ENCODE peak calls at places on chromosomes 6 and 20, in four cellular contexts. V, U, X and A are unnamed samples.

GRCh38 chr6:39370021-39370420 is 47.5 kb upstream of the KCNK16 start:
- DNase-seq in V (no peak), U (no peak), X (no peak), A (no peak)

GRCh38 chr6:49923826-49924225 is 40.1 kb downstream of the DEFB114 start:
- DNase-seq in V (no peak), U (no peak), X (no peak), A (no peak)

GRCh38 chr6:43076093-43076927 is at the start of gene PTK7:
- DNase-seq in V (no peak), U (no peak), X (peak; percentile 68), A (no peak)

GRCh38 chr20:6768228-6769185 is 1.0 kb downstream of the BMP2 start:
- DNase-seq in V (no peak), U (no peak), X (no peak), A (no peak)

GRCh38 chr6:130129781-130130246 is 92.9 kb downstream of the SAMD3 start:
- DNase-seq in V (no peak), U (no peak), X (no peak), A (no peak)

GRCh38 chr6:112231609-112232060 is 22.7 kb downstream of the LAMA4 start:
- DNase-seq in V (no peak), U (no peak), X (no peak), A (no peak)

GRCh38 chr6:73728548-73729205 is 32.7 kb downstream of the CD109 start:
- DNase-seq in V (no peak), U (peak; percentile 31), X (no peak), A (peak; percentile 24)

GRCh38 chr6:90026216-90026615 is 131.9 kb downstream of the GJA10 start:
- DNase-seq in V (no peak), U (no peak), X (no peak), A (no peak)

GRCh38 chr6:16486661-16487060 is 248.3 kb downstream of the GMPR start:
- DNase-seq in V (no peak), U (no peak), X (no peak), A (no peak)

GRCh38 chr6:98094696-98095095 is 739.7 kb upstream of the POU3F2 start:
- DNase-seq in V (no peak), U (no peak), X (no peak), A (no peak)

GRCh38 chr6:169653691-169654090 is 48.1 kb downstream of the WDR27 start:
- DNase-seq in V (no peak), U (no peak), X (no peak), A (no peak)

GRCh38 chr20:8212286-8212685 is 80.2 kb downstream of the PLCB1 start:
- DNase-seq in V (no peak), U (no peak), X (no peak), A (no peak)

GRCh38 chr6:15608406-15608805 is 54.4 kb downstream of the DTNBP1 start:
- DNase-seq in V (no peak), U (no peak), X (no peak), A (no peak)

GRCh38 chr6:116386581-116387299 is 16.0 kb downstream of the DSE start:
- DNase-seq in V (no peak), U (no peak), X (no peak), A (no peak)

GRCh38 chr6:116385462-116385807 is 14.7 kb downstream of the DSE start:
- DNase-seq in V (no peak), U (no peak), X (no peak), A (no peak)

GRCh38 chr6:116388924-116389323 is 18.2 kb downstream of the DSE start:
- DNase-seq in V (no peak), U (no peak), X (no peak), A (no peak)

GRCh38 chr6:116385911-116386310 is 15.2 kb downstream of the DSE start:
- DNase-seq in V (no peak), U (no peak), X (no peak), A (no peak)

GRCh38 chr6:116387374-116387773 is 16.6 kb downstream of the DSE start:
- DNase-seq in V (no peak), U (no peak), X (no peak), A (peak; percentile 39)
- TF ChIP-seq SPI1 in V (peak; percentile 96), U (peak; percentile 93), X (no peak), A (peak; percentile 39)

GRCh38 chr6:4799912-4800311 is 23.7 kb downstream of the CDYL start:
- DNase-seq in V (no peak), U (no peak), X (no peak), A (no peak)

GRCh38 chr6:4803343-4803744 is 27.1 kb downstream of the CDYL start:
- DNase-seq in V (no peak), U (no peak), X (no peak), A (no peak)

GRCh38 chr6:4802312-4802935 is 26.2 kb downstream of the CDYL start:
- DNase-seq in V (no peak), U (peak; percentile 63), X (no peak), A (no peak)

GRCh38 chr6:4801491-4802118 is 25.4 kb downstream of the CDYL start:
- DNase-seq in V (no peak), U (peak; percentile 68), X (no peak), A (no peak)

GRCh38 chr6:4800662-4801061 is 24.5 kb downstream of the CDYL start:
- DNase-seq in V (no peak), U (no peak), X (no peak), A (no peak)
- TF ChIP-seq SPI1 in V (no peak), U (no peak), X (no peak), A (no peak)

GRCh38 chr20:19757973-19758887 is at the start of gene RIN2:
- DNase-seq in V (no peak), U (no peak), X (no peak), A (no peak)
- TF ChIP-seq SPI1 in V (no peak), U (no peak), X (no peak), A (no peak)

DNA sequence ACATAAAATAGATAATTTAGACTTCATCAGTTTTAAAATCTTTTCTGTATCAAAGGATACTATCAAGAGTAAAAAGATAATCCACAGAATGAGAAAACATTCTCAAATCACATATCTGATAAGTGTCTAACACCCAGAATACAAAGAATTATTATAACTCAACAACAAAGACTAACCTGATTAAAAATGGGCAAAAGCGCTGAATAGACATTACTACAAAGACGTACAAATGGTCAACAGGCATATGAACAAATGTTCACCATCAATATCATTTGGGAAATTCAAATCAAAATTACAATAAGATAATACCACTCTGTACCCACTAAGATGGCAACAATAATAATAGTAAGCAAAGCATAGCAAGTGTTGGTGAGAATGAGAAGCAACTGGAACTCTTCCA is 503.8 kb downstream of the CDH26 start:
- DNase-seq in V (no peak), U (no peak), X (no peak), A (no peak)
- TF ChIP-seq SPI1 in V (no peak), U (no peak), X (no peak), A (no peak)

GRCh38 chr20:33894798-33895197 is 83.7 kb downstream of the CHMP4B start:
- DNase-seq in V (no peak), U (no peak), X (no peak), A (no peak)

GRCh38 chr20:33900515-33901131 is 89.5 kb downstream of the CHMP4B start:
- DNase-seq in V (no peak), U (no peak), X (no peak), A (no peak)

GRCh38 chr20:33896509-33896908 is 85.4 kb downstream of the CHMP4B start:
- DNase-seq in V (no peak), U (no peak), X (no peak), A (no peak)

GRCh38 chr20:33899106-33899505 is 88.0 kb downstream of the CHMP4B start:
- DNase-seq in V (no peak), U (no peak), X (no peak), A (no peak)

DNA sequence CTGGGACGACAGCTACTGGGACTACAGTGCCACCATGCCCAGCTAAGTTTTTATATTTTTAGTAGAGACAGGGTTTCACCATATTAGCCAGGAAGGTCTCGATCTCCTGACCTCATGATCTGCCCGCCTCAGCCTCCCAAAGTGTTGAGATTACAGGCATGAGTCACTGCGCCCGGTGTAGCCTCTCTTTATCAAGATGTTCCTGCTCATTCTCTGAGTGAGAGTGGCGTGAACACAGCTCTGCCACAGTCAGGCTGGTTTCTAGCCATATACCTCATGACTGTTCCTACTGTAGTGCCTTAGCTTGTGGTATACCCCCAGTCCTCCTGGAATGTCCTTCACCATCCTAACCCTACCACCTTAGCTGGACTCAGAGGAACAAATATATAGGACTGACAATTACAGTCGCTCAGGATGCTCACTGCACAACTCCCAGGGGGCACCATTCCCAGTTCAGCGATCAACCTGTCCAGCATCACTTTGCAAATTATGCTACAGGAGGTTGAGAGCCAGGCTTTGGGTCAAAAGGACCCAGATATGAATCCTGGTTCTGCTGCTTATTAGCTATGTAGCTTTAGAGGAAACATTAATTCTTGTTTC is 86.3 kb downstream of the CHMP4B start:
- DNase-seq in V (no peak), U (no peak), X (no peak), A (no peak)
- TF ChIP-seq SPI1 in V (no peak), U (no peak), X (no peak), A (no peak)

DNA sequence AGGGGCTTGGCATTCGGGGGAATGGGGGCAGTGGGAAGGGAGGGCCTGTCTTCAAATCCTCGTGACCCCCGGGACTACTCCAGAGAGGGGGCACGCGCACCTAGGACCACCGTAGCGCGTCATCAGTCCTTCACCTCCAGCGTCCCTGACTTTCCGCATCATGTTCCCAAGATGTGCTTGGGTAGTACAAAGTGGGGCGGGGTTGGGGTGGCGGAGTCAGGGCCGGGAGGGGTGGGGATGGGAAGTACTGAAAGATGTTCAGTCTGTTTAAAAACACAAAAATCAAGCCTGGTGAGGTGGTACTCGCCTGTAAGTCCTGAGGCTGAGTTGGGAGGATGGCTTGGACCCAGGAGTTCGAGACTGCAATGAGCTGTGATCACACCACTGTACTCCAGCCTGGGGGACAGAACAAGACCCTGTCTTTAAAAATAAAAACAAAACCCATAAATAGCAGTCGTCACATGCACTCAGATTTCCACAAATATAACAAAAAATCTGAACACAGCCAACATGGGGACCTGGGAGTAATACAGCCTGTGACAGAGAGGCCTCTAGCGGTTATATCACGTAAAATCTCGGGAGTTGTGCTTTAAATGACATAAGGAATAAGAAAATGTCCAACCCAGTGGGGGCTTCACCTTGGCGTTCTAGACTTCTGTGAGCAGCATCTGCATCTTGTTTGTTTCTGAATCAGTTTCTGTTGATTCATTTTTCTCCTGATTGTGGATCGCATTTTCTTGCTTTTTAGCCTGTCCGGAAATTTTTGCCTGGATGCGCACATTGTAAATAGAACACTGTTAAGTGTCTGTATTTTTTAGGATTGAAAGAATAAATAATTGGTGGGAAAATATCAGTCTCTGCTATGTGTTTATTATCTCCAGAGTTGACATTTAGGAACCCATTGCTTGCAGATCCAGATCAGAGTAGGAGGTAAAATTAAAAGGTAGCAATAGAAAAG is 698 bp upstream of the LRP11 start:
- DNase-seq in V (peak; percentile 30), U (no peak), X (peak; percentile 72), A (no peak)
- TF ChIP-seq SPI1 in V (no peak), U (no peak), X (no peak), A (no peak)

GRCh38 chr6:35181933-35182612 is 31.7 kb upstream of the SCUBE3 start:
- DNase-seq in V (no peak), U (no peak), X (no peak), A (no peak)
- TF ChIP-seq SPI1 in V (no peak), U (no peak), X (no peak), A (no peak)

DNA sequence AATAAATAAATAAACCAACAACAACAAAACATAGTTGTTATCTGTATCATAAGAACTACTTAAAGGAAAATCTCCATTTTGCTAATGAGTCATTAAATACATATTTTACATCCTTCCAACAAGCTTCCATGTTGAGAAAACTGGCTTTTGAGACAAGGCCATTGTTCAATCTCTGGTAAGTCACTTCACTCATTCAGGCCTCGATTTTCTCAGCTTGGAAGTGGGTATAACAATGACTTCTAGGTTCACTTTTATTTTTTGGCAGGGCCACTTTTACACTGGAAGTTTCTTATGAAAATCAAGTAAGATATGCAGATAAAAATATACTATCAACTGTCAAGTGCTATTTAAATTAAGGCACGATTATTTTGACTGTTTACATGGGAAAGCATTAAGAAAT is 30.0 kb downstream of the WRNIP1 start:
- DNase-seq in V (no peak), U (no peak), X (no peak), A (no peak)
- TF ChIP-seq SPI1 in V (no peak), U (no peak), X (no peak), A (no peak)